ENCODE peak calls at places on chromosomes 3 and 15, in seven cellular contexts. R is A549, G is endothelial cell of umbilical vein, Q is IMR-90, D is GM12878, P is uterus, X is ovary. Z is an unnamed sample.

GRCh38 chr15:25894371-25894902 is 31.3 kb upstream of the ATP10A start:
- DNase-seq in Q (no peak), P (no peak), G (no peak), D (no peak), R (no peak), X (no peak), Z (no peak)

GRCh38 chr3:81592101-81592500 is 169.3 kb downstream of the GBE1 start:
- DNase-seq in X (no peak), R (peak; percentile 11), Q (peak; percentile 70), P (no peak), G (no peak), D (no peak), Z (no peak)

GRCh38 chr15:68552773-68553172 is 26.0 kb upstream of the CORO2B start:
- DNase-seq in D (no peak), X (no peak), R (peak; percentile 70), P (peak; percentile 17), G (no peak), Q (peak; percentile 47), Z (peak; percentile 54)

GRCh38 chr15:91849180-91849579 is 4.3 kb upstream of the SLCO3A1 start:
- DNase-seq in X (no peak), Q (no peak), P (no peak), R (no peak), D (no peak), G (no peak), Z (no peak)

GRCh38 chr3:52495096-52495495 is at the start of gene STAB1:
- DNase-seq in R (no peak), G (peak; percentile 96), P (peak; percentile 44), Q (no peak), D (no peak), X (no peak), Z (peak; percentile 88)

GRCh38 chr15:28122038-28122949 is 23.2 kb upstream of the OCA2 start:
- DNase-seq in P (no peak), X (no peak), G (no peak), D (no peak), R (no peak), Q (no peak), Z (no peak)

GRCh38 chr15:92848852-92849598 is 51.1 kb upstream of the CHD2 start:
- DNase-seq in P (no peak), R (no peak), Q (peak; percentile 94), D (peak; percentile 65), X (no peak), G (no peak), Z (no peak)

GRCh38 chr3:169662215-169663070 is 1.1 kb downstream of the MECOM start:
- DNase-seq in P (peak; percentile 40), Q (peak; percentile 57), D (no peak), X (peak; percentile 48), R (peak; percentile 63), G (peak; percentile 84), Z (peak; percentile 88)

GRCh38 chr3:76152028-76152427 is 366.7 kb upstream of the ZNF717 start:
- DNase-seq in G (no peak), R (no peak), Q (no peak), X (no peak), P (no peak), D (no peak), Z (no peak)

GRCh38 chr3:184593201-184593922 is 31.8 kb downstream of the EPHB3 start:
- DNase-seq in R (no peak), P (peak; percentile 78), X (peak; percentile 66), Q (peak; percentile 27), D (no peak), G (no peak), Z (peak; percentile 60)

GRCh38 chr15:40501487-40501886 is 30.7 kb downstream of the CHST14 start:
- DNase-seq in D (no peak), X (no peak), P (no peak), Q (no peak), R (no peak), G (no peak), Z (no peak)

GRCh38 chr3:34856577-34856976 is 782.7 kb upstream of the ARPP21 start:
- DNase-seq in X (no peak), P (no peak), D (no peak), Q (no peak), G (no peak), R (no peak), Z (no peak)

GRCh38 chr3:163811996-163812395 is 1266.3 kb downstream of the SI start:
- DNase-seq in D (no peak), Q (no peak), G (no peak), R (no peak), P (no peak), X (no peak), Z (no peak)

GRCh38 chr3:120064641-120065040 is 29.6 kb downstream of the GSK3B start:
- DNase-seq in D (no peak), Q (no peak), G (no peak), X (no peak), R (no peak), P (no peak), Z (no peak)

GRCh38 chr15:101250931-101251829 is 668 bp downstream of the CHSY1 start:
- DNase-seq in X (peak; percentile 53), G (no peak), D (no peak), Q (no peak), P (no peak), R (peak; percentile 39), Z (peak; percentile 91)

GRCh38 chr3:99868438-99868723 is 50.7 kb downstream of the CMSS1 start:
- DNase-seq in R (peak; percentile 7), D (no peak), Q (peak; percentile 41), X (no peak), G (peak; percentile 41), P (no peak), Z (no peak)

GRCh38 chr3:100533176-100533575 is 40.8 kb downstream of the TMEM45A start:
- DNase-seq in X (no peak), R (no peak), G (no peak), Q (no peak), P (no peak), D (no peak), Z (no peak)

GRCh38 chr15:24848050-24848449 is 106.7 kb upstream of the SNRPN start:
- DNase-seq in Q (peak; percentile 57), R (peak; percentile 62), X (peak; percentile 35), D (no peak), P (no peak), G (peak; percentile 45), Z (no peak)

GRCh38 chr15:54500330-54500729 is 522.1 kb downstream of the UNC13C start:
- DNase-seq in Q (no peak), P (no peak), R (no peak), G (no peak), X (no peak), D (no peak), Z (no peak)

GRCh38 chr15:31262143-31262530 is 64.5 kb upstream of the KLF13 start:
- DNase-seq in P (no peak), D (no peak), R (no peak), X (no peak), Q (no peak), G (no peak), Z (peak; percentile 68)

GRCh38 chr3:188974856-188975611 is 196.7 kb upstream of the TPRG1 start:
- DNase-seq in X (no peak), G (no peak), P (no peak), Q (peak; percentile 64), D (no peak), R (no peak), Z (no peak)

GRCh38 chr3:36542186-36542585 is 161.9 kb downstream of the STAC start:
- DNase-seq in X (no peak), D (no peak), P (no peak), Q (no peak), R (no peak), G (no peak), Z (no peak)

GRCh38 chr3:77247817-77248216 is 207.9 kb downstream of the ROBO2 start:
- DNase-seq in D (no peak), X (no peak), R (no peak), P (no peak), Q (no peak), G (no peak), Z (no peak)

GRCh38 chr15:28994830-28995180 is 109.0 kb downstream of the APBA2 start:
- DNase-seq in Q (no peak), G (no peak), P (no peak), D (no peak), X (no peak), R (no peak), Z (no peak)

GRCh38 chr3:1195922-1196321 is 103.1 kb downstream of the CNTN6 start:
- DNase-seq in Q (peak; percentile 68), X (no peak), D (no peak), G (no peak), P (no peak), R (no peak), Z (no peak)

GRCh38 chr15:70062321-70062956 is 35.3 kb downstream of the TLE3 start:
- DNase-seq in G (peak; percentile 60), Q (peak; percentile 90), P (peak; percentile 87), R (no peak), D (no peak), X (peak; percentile 88), Z (peak; percentile 62)

GRCh38 chr3:112303811-112304325 is 9.9 kb upstream of the SLC9C1 start:
- DNase-seq in D (no peak), P (peak; percentile 19), Q (peak; percentile 28), G (peak; percentile 53), X (no peak), R (no peak), Z (no peak)

DNA sequence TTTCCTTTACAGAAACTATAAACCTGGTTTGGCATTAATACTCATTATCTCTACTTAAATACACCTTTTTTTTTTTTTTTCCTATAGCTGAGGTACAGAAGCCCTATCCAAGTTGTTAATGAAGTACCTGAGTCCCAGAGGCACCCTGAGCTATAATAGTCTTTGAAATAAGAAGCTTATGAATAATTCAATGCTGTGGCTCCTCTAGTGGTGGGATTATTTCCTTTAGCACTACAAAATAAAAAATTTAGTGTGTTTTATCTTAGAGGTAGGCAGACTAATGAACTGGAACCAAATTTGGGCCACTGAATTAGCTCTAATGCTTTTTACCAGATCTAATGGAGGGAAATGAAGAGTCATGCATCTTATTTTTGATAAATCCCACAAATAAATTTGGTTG is 611.9 kb downstream of the EDEM1 start:
- DNase-seq in X (no peak), D (no peak), R (no peak), P (no peak), G (no peak), Q (no peak), Z (no peak)
- TF ChIP-seq CTCF in X (no peak), D (peak; percentile 4), R (no peak), P (no peak), G (no peak), Q (no peak), Z (no peak)

DNA sequence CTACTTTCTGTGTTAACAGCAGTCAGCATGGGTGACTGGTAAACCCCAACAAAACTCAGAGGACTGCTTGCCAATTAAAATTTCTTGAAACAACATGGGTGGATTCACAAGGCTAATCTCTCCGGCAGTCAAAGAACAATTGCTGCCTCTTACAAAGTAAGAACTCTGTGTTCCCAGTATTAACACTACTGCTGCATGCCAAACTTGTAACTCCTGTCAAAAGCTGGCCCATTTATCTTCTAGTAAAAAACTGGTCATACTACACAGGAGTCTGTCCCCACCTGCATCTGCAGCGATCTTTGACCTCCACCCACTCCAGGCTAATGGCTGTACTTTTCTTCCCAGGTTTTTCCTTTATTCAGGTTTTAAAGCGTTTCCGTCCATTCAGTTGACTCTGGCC is 8.7 kb upstream of the ZNF589 start:
- DNase-seq in R (no peak), X (no peak), D (no peak), P (no peak), Q (no peak), G (no peak), Z (no peak)
- H3K27ac ChIP-seq in R (no peak overlapping the region), X (no peak overlapping the region), D (peak overlapping the region; percentile 27), P (no peak overlapping the region), Q (no peak overlapping the region), G (no peak overlapping the region), Z (peak overlapping the region; percentile 46)

GRCh38 chr3:38004415-38005075 is 14.0 kb downstream of the VILL start:
- DNase-seq in Q (peak; percentile 59), G (peak; percentile 50), R (peak; percentile 76), X (peak; percentile 79), D (no peak), P (peak; percentile 67), Z (peak; percentile 83)
- TF ChIP-seq POLR2A in Q (no peak), G (no peak), R (no peak), X (no peak), D (no peak), P (no peak), Z (no peak)

GRCh38 chr3:56800373-56801150 is 1.2 kb downstream of the ARHGEF3 start:
- DNase-seq in X (no peak), G (peak; percentile 60), D (no peak), R (no peak), P (no peak), Q (no peak), Z (peak; percentile 86)
- TF ChIP-seq CTCF in X (no peak), G (no peak), D (no peak), R (no peak), P (no peak), Q (no peak), Z (no peak)

Z was measured in spleen.